ENCODE peak calls at places on chromosomes 11 and 22, in eight cellular contexts. J is esophagus muscularis mucosa, H is transverse colon, Z is IMR-90, O is body of pancreas, U is breast epithelium, C is heart left ventricle, R is esophagus squamous epithelium. I is an unnamed sample. For H3K4me1, the result is how much of the 10 kb centered on the place peaks cover.

GRCh38 chr11:22466809-22467208 is 128.6 kb downstream of the SLC17A6 start:
- DNase-seq in O (no peak), R (no peak), H (no peak), U (no peak), C (no peak), Z (peak), J (no peak), I (no peak)

GRCh38 chr11:95512177-95512576 is 277.4 kb downstream of the FAM76B start:
- DNase-seq in H (peak), Z (peak), R (no peak), C (no peak), J (peak), O (no peak), U (no peak), I (peak)

GRCh38 chr22:26574001-26574723 is 15.8 kb downstream of the TPST2 start:
- DNase-seq in H (no peak), R (no peak), C (no peak), O (no peak), J (no peak), Z (no peak), U (no peak), I (no peak)

GRCh38 chr11:2844116-2844515 is 41.5 kb downstream of the CDKN1C start:
- DNase-seq in J (no peak), O (no peak), U (no peak), H (no peak), Z (no peak), C (no peak), R (no peak), I (no peak)

GRCh38 chr11:72814831-72815618 is 814 bp downstream of the ATG16L2 start:
- DNase-seq in O (peak), C (no peak), R (no peak), H (peak), U (no peak), Z (peak), J (no peak), I (no peak)

GRCh38 chr11:115500547-115501503 is 3.4 kb downstream of the CADM1 start:
- DNase-seq in U (no peak), J (no peak), O (no peak), C (no peak), Z (no peak), H (no peak), R (no peak), I (no peak)

GRCh38 chr22:19849800-19850481 is 4.7 kb downstream of the GNB1L start:
- DNase-seq in C (no peak), H (no peak), U (peak), R (no peak), Z (no peak), J (no peak), O (peak), I (no peak)

GRCh38 chr11:36249271-36249670 is 40.0 kb downstream of the COMMD9 start:
- DNase-seq in C (no peak), J (no peak), Z (peak), H (no peak), U (no peak), R (no peak), O (no peak), I (peak)

GRCh38 chr11:76793391-76793811 is 10.2 kb downstream of the TSKU start:
- DNase-seq in R (no peak), U (no peak), O (peak), C (no peak), J (no peak), H (no peak), Z (no peak), I (peak)

GRCh38 chr11:133906241-133906640 is 50.5 kb downstream of the IGSF9B start:
- DNase-seq in O (no peak), J (no peak), Z (no peak), U (peak), C (peak), R (no peak), H (no peak), I (no peak)

GRCh38 chr11:47204633-47204989 is 10.2 kb upstream of the DDB2 start:
- DNase-seq in U (no peak), R (no peak), Z (peak), C (no peak), H (no peak), J (no peak), O (no peak), I (no peak)

GRCh38 chr11:12841946-12842630 is 167.0 kb upstream of the RASSF10 start:
- DNase-seq in R (no peak), C (no peak), U (no peak), H (no peak), J (no peak), O (peak), Z (peak), I (peak)

GRCh38 chr11:16603890-16604783 is 134.3 kb upstream of the C11orf58 start:
- DNase-seq in J (no peak), C (peak), O (peak), R (no peak), Z (peak), U (no peak), H (peak), I (no peak)

GRCh38 chr11:69415411-69416122 is 65.9 kb upstream of the LINC01488 start:
- DNase-seq in C (no peak), H (no peak), O (no peak), R (no peak), J (no peak), U (no peak), Z (no peak), I (no peak)

GRCh38 chr11:41720761-41721160 is 261.3 kb upstream of the LRRC4C start:
- DNase-seq in Z (no peak), J (no peak), R (no peak), U (no peak), C (no peak), O (no peak), H (no peak), I (no peak)

GRCh38 chr11:70825893-70826540 is 426.4 kb downstream of the SHANK2 start:
- DNase-seq in H (no peak), O (no peak), J (no peak), U (no peak), R (no peak), Z (no peak), C (no peak), I (no peak)

GRCh38 chr11:32172771-32173170 is 81.9 kb downstream of the RCN1 start:
- DNase-seq in Z (peak), H (no peak), U (no peak), R (no peak), O (no peak), J (no peak), C (no peak), I (no peak)

GRCh38 chr11:123451183-123451907 is 21.3 kb downstream of the GRAMD1B start:
- DNase-seq in Z (no peak), O (no peak), R (no peak), J (no peak), H (no peak), C (no peak), U (no peak), I (no peak)

GRCh38 chr22:47150426-47150825 is 388.0 kb downstream of the TBC1D22A start:
- DNase-seq in Z (no peak), R (no peak), O (no peak), H (no peak), J (no peak), U (no peak), C (no peak), I (no peak)

GRCh38 chr22:32378703-32379272 is 21.1 kb downstream of the RFPL3 start:
- DNase-seq in J (no peak), U (no peak), R (no peak), H (peak), C (no peak), Z (peak), O (no peak), I (no peak)

DNA sequence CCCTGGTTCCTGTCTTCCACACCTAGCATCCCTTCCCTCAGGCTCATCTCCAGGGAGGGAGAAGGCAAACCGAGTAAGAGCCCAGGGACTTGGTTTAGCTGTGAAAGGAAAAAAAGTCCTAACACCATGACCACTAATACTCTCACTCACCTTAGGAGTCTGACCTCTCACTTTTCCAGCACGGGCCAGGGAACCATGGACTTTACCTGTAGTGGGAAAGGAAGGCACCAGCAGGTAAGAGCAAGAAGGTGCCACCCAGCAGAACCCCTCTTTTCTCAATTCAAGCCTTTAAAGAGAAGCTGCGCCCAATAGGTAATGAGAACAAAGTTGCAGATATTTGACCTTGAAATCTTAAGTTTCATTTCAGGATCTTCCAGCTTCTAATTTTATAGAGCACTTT is 1.1 kb downstream of the FAU start:
- DNase-seq in Z (no peak), R (no peak), O (no peak), C (no peak), H (no peak), U (no peak), J (no peak), I (no peak)
- H3K4me1 ChIP-seq in Z (under half), R (under half), O (under half), C (under half), H (under half), U (under half), J (under half), I (under half)

GRCh38 chr11:562046-562645 is 1.4 kb downstream of the RASSF7 start:
- DNase-seq in C (peak), O (no peak), U (no peak), J (no peak), Z (no peak), H (no peak), R (no peak), I (no peak)
- H3K4me3 ChIP-seq in C (no peak), O (peak), U (peak), J (no peak), Z (peak), H (no peak), R (peak), I (no peak)

GRCh38 chr11:10303558-10304363 is 1.1 kb upstream of the ADM start:
- DNase-seq in U (no peak), Z (peak), H (peak), O (peak), J (peak), R (no peak), C (no peak), I (no peak)
- TF ChIP-seq POLR2A in U (no peak), Z (no peak), H (peak), O (no peak), J (no peak), R (no peak), C (no peak), I (no peak)

DNA sequence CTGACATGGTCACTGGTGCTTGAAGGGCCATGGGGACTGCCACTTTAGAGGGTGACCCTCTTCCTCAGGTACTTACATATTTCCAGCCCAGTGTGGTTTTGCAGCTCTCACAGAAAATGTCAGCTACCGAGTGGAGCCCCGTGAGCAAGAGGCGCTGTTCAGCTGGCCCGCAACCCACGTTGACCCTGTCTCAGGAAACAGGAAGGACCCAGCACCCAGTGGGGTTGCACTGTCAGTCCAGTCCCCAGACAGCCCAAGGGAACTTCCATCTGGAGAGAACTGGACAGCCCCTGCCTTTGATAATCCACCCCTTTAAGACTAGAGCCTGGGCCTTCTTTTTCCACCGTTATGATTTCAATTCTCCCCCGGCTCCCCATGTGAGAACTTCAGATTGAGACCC is 3.5 kb downstream of the YPEL4 start:
- DNase-seq in H (no peak), O (no peak), J (no peak), R (no peak), C (no peak), Z (no peak), U (no peak), I (no peak)
- H3K4me1 ChIP-seq in H (under half), O (under half), J (half or more), R (under half), C (half or more), Z (under half), U (under half), I (under half)

I was measured in uterus.